ENCODE peak calls at places on chromosomes 6 and 20, in seven cellular contexts. V is Kasumi-1; Y is NCI-H1436 treated with DMSO at 0.1 percent for 48 hours; N is adrenal gland; D is neuronal stem cell; K is activated T-helper 2 cell treated with anti-CD3 and anti-CD28 coated beads, Interferon-gamma antibody, Interleukin-2, Interleukin-4, amounts not matched to agents 10 μg/mL and 5 μg/mL and 100 μg/mL, durations not matched to agents 14 hours and 24 hours and 36 hours; C is Ammon's horn. Q is an unnamed sample.

GRCh38 chr6:44645276-44645675 is 257.8 kb downstream of the CDC5L start:
- DNase-seq in V (peak; percentile 23), Y (no peak), N (no peak), D (no peak), K (no peak), C (no peak), Q (no peak)

GRCh38 chr6:76441850-76442249 is 369.4 kb upstream of the IMPG1 start:
- DNase-seq in V (no peak), Y (no peak), N (no peak), D (no peak), K (no peak), C (no peak), Q (no peak)

GRCh38 chr6:132430110-132430509 is 28.8 kb upstream of the MOXD1 start:
- DNase-seq in V (no peak), Y (no peak), N (no peak), D (no peak), K (no peak), C (no peak), Q (no peak)

GRCh38 chr6:142279350-142280180 is 22.2 kb upstream of the ADGRG6 start:
- DNase-seq in V (no peak), Y (no peak), N (no peak), D (no peak), K (no peak), C (no peak), Q (no peak)

GRCh38 chr6:169185011-169185521 is 68.6 kb downstream of the THBS2 start:
- DNase-seq in V (no peak), Y (no peak), N (no peak), D (no peak), K (no peak), C (no peak), Q (no peak)

GRCh38 chr6:11146117-11146826 is 34.7 kb upstream of the ERVFRD-1 start:
- DNase-seq in V (no peak), Y (no peak), N (no peak), D (no peak), K (no peak), C (no peak), Q (no peak)

GRCh38 chr20:24933266-24933908 is 15.7 kb upstream of the CST7 start:
- DNase-seq in V (no peak), Y (no peak), N (no peak), D (no peak), K (peak; percentile 6), C (no peak), Q (peak; percentile 12)

GRCh38 chr20:39190666-39191570 is 228.8 kb downstream of the DHX35 start:
- DNase-seq in V (no peak), Y (no peak), N (no peak), D (no peak), K (no peak), C (no peak), Q (no peak)

GRCh38 chr6:156316613-156317012 is 460.6 kb upstream of the ARID1B start:
- DNase-seq in V (no peak), Y (no peak), N (no peak), D (no peak), K (no peak), C (peak; percentile 23), Q (no peak)

GRCh38 chr6:34714663-34715062 is 18.1 kb upstream of the ILRUN start:
- DNase-seq in V (no peak), Y (no peak), N (no peak), D (no peak), K (no peak), C (peak; percentile 37), Q (no peak)

GRCh38 chr20:52493177-52493711 is 301.7 kb upstream of the ZFP64 start:
- DNase-seq in V (no peak), Y (peak; percentile 60), N (peak; percentile 26), D (no peak), K (no peak), C (peak; percentile 2), Q (no peak)

GRCh38 chr20:10523438-10523837 is 88.3 kb downstream of the SLX4IP start:
- DNase-seq in V (no peak), Y (peak; percentile 38), N (no peak), D (no peak), K (no peak), C (no peak), Q (no peak)

GRCh38 chr6:70166088-70166958 is 136.6 kb downstream of the COL9A1 start:
- DNase-seq in V (peak; percentile 47), Y (no peak), N (peak; percentile 30), D (peak; percentile 38), K (no peak), C (peak; percentile 84), Q (peak; percentile 39)

GRCh38 chr6:106026748-106027147 is 59.4 kb upstream of the PRDM1 start:
- DNase-seq in V (no peak), Y (no peak), N (no peak), D (no peak), K (no peak), C (peak; percentile 13), Q (no peak)

GRCh38 chr6:37516076-37516919 is 16.6 kb upstream of the CCDC167 start:
- DNase-seq in V (no peak), Y (peak; percentile 53), N (peak; percentile 70), D (no peak), K (peak; percentile 79), C (peak; percentile 81), Q (peak; percentile 89)

GRCh38 chr6:37987008-37987407 is 167.5 kb downstream of the ZFAND3 start:
- DNase-seq in V (no peak), Y (no peak), N (no peak), D (no peak), K (no peak), C (no peak), Q (no peak)

GRCh38 chr6:18503588-18504231 is 116.6 kb downstream of the RNF144B start:
- DNase-seq in V (peak; percentile 91), Y (peak; percentile 7), N (peak; percentile 55), D (peak; percentile 58), K (no peak), C (peak; percentile 92), Q (peak; percentile 29)

GRCh38 chr20:23042270-23042669 is 7.2 kb downstream of the SSTR4 start:
- DNase-seq in V (no peak), Y (no peak), N (no peak), D (no peak), K (no peak), C (no peak), Q (no peak)

GRCh38 chr6:15553031-15553430 is 109.8 kb downstream of the DTNBP1 start:
- DNase-seq in V (no peak), Y (no peak), N (no peak), D (no peak), K (no peak), C (no peak), Q (no peak)

GRCh38 chr6:17096657-17097056 is 5.2 kb upstream of the STMND1 start:
- DNase-seq in V (no peak), Y (no peak), N (no peak), D (no peak), K (no peak), C (peak; percentile 75), Q (no peak)

GRCh38 chr6:107488875-107489635 is 862 bp upstream of the SOBP start:
- DNase-seq in V (no peak), Y (no peak), N (peak; percentile 38), D (no peak), K (no peak), C (peak; percentile 48), Q (no peak)

GRCh38 chr20:4435671-4436070 is 286.0 kb upstream of the PRND start:
- DNase-seq in V (no peak), Y (no peak), N (no peak), D (no peak), K (no peak), C (no peak), Q (no peak)

GRCh38 chr20:62685781-62686555 is 22.7 kb upstream of the NTSR1 start:
- DNase-seq in V (peak; percentile 96), Y (peak; percentile 72), N (no peak), D (no peak), K (no peak), C (peak; percentile 67), Q (peak; percentile 27)

GRCh38 chr20:43532416-43533055 is 25.0 kb downstream of the L3MBTL1 start:
- DNase-seq in V (no peak), Y (no peak), N (no peak), D (no peak), K (no peak), C (no peak), Q (no peak)

GRCh38 chr6:30644769-30645168 is 2.2 kb upstream of the C6orf136 start:
- DNase-seq in V (no peak), Y (no peak), N (no peak), D (no peak), K (no peak), C (no peak), Q (no peak)

GRCh38 chr6:141195251-141195832 is 937.4 kb upstream of the GJE1 start:
- DNase-seq in V (no peak), Y (no peak), N (no peak), D (no peak), K (no peak), C (no peak), Q (no peak)

GRCh38 chr20:61874421-61875068 is 191.1 kb downstream of the TAF4 start:
- DNase-seq in V (no peak), Y (no peak), N (no peak), D (peak; percentile 30), K (no peak), C (peak; percentile 17), Q (no peak)

GRCh38 chr6:156876302-156876701 is 99.1 kb downstream of the ARID1B start:
- DNase-seq in V (no peak), Y (no peak), N (no peak), D (no peak), K (no peak), C (no peak), Q (no peak)

GRCh38 chr20:44019638-44020335 is 105.1 kb downstream of the TOX2 start:
- DNase-seq in V (no peak), Y (no peak), N (no peak), D (no peak), K (peak; percentile 45), C (no peak), Q (peak; percentile 66)

GRCh38 chr6:169967687-169968086 is 216.3 kb downstream of the ERMARD start:
- DNase-seq in V (no peak), Y (no peak), N (no peak), D (no peak), K (peak; percentile 3), C (no peak), Q (peak; percentile 6)

GRCh38 chr6:70299456-70299855 is 3.4 kb downstream of the COL9A1 start:
- DNase-seq in V (peak; percentile 53), Y (no peak), N (no peak), D (no peak), K (no peak), C (no peak), Q (no peak)

Q was measured in activated CD4-positive, alpha-beta memory T cell treated with anti-CD3 and anti-CD28 coated beads, Interleukin-2, amount 10 ng/mL, durations not matched to agents 7 days and 5 days.